ENCODE peak calls at places on chromosomes 7 and 10, in eight cellular contexts. L is cardiac septum, Z is fibroblast of pulmonary artery, C is amniotic stem cell, F is GM10248, B is ELR, P is choroid plexus epithelial cell, K is HEK293T. D is an unnamed sample.

GRCh38 chr7:134298902-134299683 is 17.6 kb downstream of the SLC35B4 start:
- DNase-seq in L (no peak), Z (no peak), C (no peak), F (no peak), B (no peak), P (peak), K (no peak), D (no peak)

GRCh38 chr10:68303849-68304412 is 27.9 kb upstream of the HNRNPH3 start:
- DNase-seq in L (no peak), Z (no peak), C (no peak), F (no peak), B (no peak), P (no peak), K (no peak), D (no peak)

GRCh38 chr10:127433951-127434350 is 115.2 kb upstream of the NPS start:
- DNase-seq in L (peak), Z (no peak), C (no peak), F (no peak), B (no peak), P (no peak), K (no peak), D (no peak)

GRCh38 chr7:80428161-80429054 is 83.5 kb downstream of the GNAT3 start:
- DNase-seq in L (no peak), Z (peak), C (no peak), F (peak), B (peak), P (peak), K (peak), D (peak)

GRCh38 chr10:78575400-78575799 is 493.4 kb upstream of the ZMIZ1 start:
- DNase-seq in L (no peak), Z (no peak), C (no peak), F (no peak), B (no peak), P (peak), K (no peak), D (no peak)

GRCh38 chr10:5537684-5538083 is 12.9 kb downstream of the CALML3 start:
- DNase-seq in L (no peak), Z (no peak), C (no peak), F (no peak), B (no peak), P (no peak), K (no peak), D (no peak)

GRCh38 chr10:13977861-13978843 is 352.6 kb downstream of the FRMD4A start:
- DNase-seq in L (no peak), Z (peak), C (peak), F (no peak), B (peak), P (peak), K (no peak), D (no peak)

GRCh38 chr7:112668561-112668960 is 121.6 kb downstream of the TMEM168 start:
- DNase-seq in L (no peak), Z (no peak), C (no peak), F (no peak), B (no peak), P (no peak), K (no peak), D (no peak)

GRCh38 chr10:92712016-92712889 is 22.5 kb downstream of the HHEX start:
- DNase-seq in L (no peak), Z (no peak), C (no peak), F (no peak), B (peak), P (peak), K (no peak), D (no peak)

GRCh38 chr10:26215923-26216576 is 524 bp upstream of the GAD2 start:
- DNase-seq in L (no peak), Z (peak), C (no peak), F (peak), B (no peak), P (no peak), K (peak), D (peak)

GRCh38 chr10:6578221-6579192 is 1.6 kb downstream of the PRKCQ start:
- DNase-seq in L (no peak), Z (no peak), C (no peak), F (no peak), B (no peak), P (no peak), K (no peak), D (no peak)

GRCh38 chr10:45001382-45002148 is 842 bp downstream of the ZNF22 start:
- DNase-seq in L (no peak), Z (peak), C (no peak), F (peak), B (peak), P (peak), K (peak), D (peak)

GRCh38 chr7:45456747-45457146 is 117.4 kb upstream of the ADCY1 start:
- DNase-seq in L (no peak), Z (no peak), C (no peak), F (no peak), B (peak), P (no peak), K (no peak), D (no peak)

GRCh38 chr7:47572101-47572460 is 9.8 kb downstream of the TNS3 start:
- DNase-seq in L (no peak), Z (no peak), C (no peak), F (no peak), B (no peak), P (no peak), K (no peak), D (no peak)

GRCh38 chr7:157614457-157615020 is 277.7 kb downstream of the DNAJB6 start:
- DNase-seq in L (peak), Z (no peak), C (no peak), F (no peak), B (no peak), P (no peak), K (no peak), D (no peak)

GRCh38 chr10:98029149-98030092 is 1.0 kb downstream of the CRTAC1 start:
- DNase-seq in L (no peak), Z (no peak), C (no peak), F (no peak), B (no peak), P (no peak), K (peak), D (peak)

GRCh38 chr7:117993377-117994003 is 120.2 kb upstream of the CTTNBP2 start:
- DNase-seq in L (no peak), Z (peak), C (no peak), F (peak), B (peak), P (peak), K (peak), D (peak)

GRCh38 chr7:922334-923107 is 32.0 kb downstream of the ADAP1 start:
- DNase-seq in L (peak), Z (no peak), C (no peak), F (no peak), B (no peak), P (no peak), K (no peak), D (no peak)

GRCh38 chr10:17768506-17768905 is 16.5 kb downstream of the TMEM236 start:
- DNase-seq in L (no peak), Z (peak), C (no peak), F (no peak), B (peak), P (no peak), K (no peak), D (no peak)

GRCh38 chr7:4479367-4480039 is 202.6 kb upstream of the FOXK1 start:
- DNase-seq in L (no peak), Z (peak), C (no peak), F (peak), B (peak), P (peak), K (peak), D (peak)

GRCh38 chr10:81082621-81083376 is 545.1 kb downstream of the SH2D4B start:
- DNase-seq in L (no peak), Z (no peak), C (no peak), F (no peak), B (no peak), P (no peak), K (no peak), D (no peak)

GRCh38 chr7:91112902-91113321 is 151.3 kb upstream of the FZD1 start:
- DNase-seq in L (no peak), Z (peak), C (peak), F (no peak), B (no peak), P (peak), K (no peak), D (no peak)

GRCh38 chr10:209357-209756 is 74.1 kb downstream of the ZMYND11 start:
- DNase-seq in L (no peak), Z (peak), C (no peak), F (no peak), B (peak), P (peak), K (no peak), D (no peak)

GRCh38 chr7:99272476-99273045 is at the start of gene MYH16:
- DNase-seq in L (no peak), Z (no peak), C (no peak), F (no peak), B (peak), P (no peak), K (no peak), D (no peak)

GRCh38 chr10:95181731-95182130 is 12.3 kb upstream of the ACSM6 start:
- DNase-seq in L (no peak), Z (peak), C (no peak), F (no peak), B (peak), P (peak), K (no peak), D (no peak)

GRCh38 chr10:71085689-71086438 is 126.5 kb upstream of the UNC5B start:
- DNase-seq in L (peak), Z (no peak), C (no peak), F (peak), B (no peak), P (no peak), K (no peak), D (peak)

GRCh38 chr10:14447112-14447839 is 116.6 kb upstream of the FRMD4A start:
- DNase-seq in L (no peak), Z (no peak), C (no peak), F (no peak), B (no peak), P (no peak), K (no peak), D (no peak)

GRCh38 chr7:25812086-25812855 is 339.7 kb upstream of the NFE2L3 start:
- DNase-seq in L (no peak), Z (no peak), C (no peak), F (no peak), B (no peak), P (no peak), K (no peak), D (no peak)

GRCh38 chr10:28242560-28243204 is 60.2 kb downstream of the MPP7 start:
- DNase-seq in L (no peak), Z (no peak), C (no peak), F (no peak), B (no peak), P (no peak), K (no peak), D (no peak)

GRCh38 chr10:79244841-79245504 is 102.3 kb upstream of the PPIF start:
- DNase-seq in L (no peak), Z (no peak), C (no peak), F (peak), B (no peak), P (no peak), K (no peak), D (peak)

GRCh38 chr10:77186936-77187335 is 450.7 kb downstream of the KCNMA1 start:
- DNase-seq in L (no peak), Z (no peak), C (no peak), F (no peak), B (peak), P (no peak), K (no peak), D (no peak)

GRCh38 chr7:133394369-133394768 is 141.5 kb downstream of the EXOC4 start:
- DNase-seq in L (no peak), Z (no peak), C (no peak), F (no peak), B (no peak), P (no peak), K (no peak), D (no peak)

GRCh38 chr10:71548494-71548846 is 151.8 kb downstream of the CDH23 start:
- DNase-seq in L (no peak), Z (peak), C (no peak), F (peak), B (peak), P (peak), K (peak), D (peak)

GRCh38 chr7:43439631-43440401 is 143.1 kb upstream of the STK17A start:
- DNase-seq in L (no peak), Z (peak), C (no peak), F (peak), B (peak), P (peak), K (peak), D (peak)

GRCh38 chr10:784759-785538 is 95.5 kb upstream of the DIP2C start:
- DNase-seq in L (no peak), Z (peak), C (peak), F (peak), B (peak), P (peak), K (peak), D (peak)

GRCh38 chr7:20331231-20331880 is 656 bp downstream of the ITGB8 start:
- DNase-seq in L (no peak), Z (peak), C (no peak), F (peak), B (peak), P (peak), K (no peak), D (peak)